ENCODE peak calls at places on chromosomes 4 and X, in six cellular contexts. One of them, this sample, is unnamed.

GRCh38 chr4:151322565-151322964 is 2.8 kb downstream of the SH3D19 start:
- DNase-seq in mammary epithelial cell: no peak
- DNase-seq in hepatocyte: no peak
- DNase-seq in SK-N-SH: no peak
- DNase-seq in PC-3: no peak
- DNase-seq in HCT116: no peak
- DNase-seq in this sample: no peak

GRCh38 chr4:100823066-100823992 is 305.5 kb upstream of the EMCN start:
- DNase-seq in mammary epithelial cell: peak
- DNase-seq in hepatocyte: no peak
- DNase-seq in SK-N-SH: no peak
- DNase-seq in PC-3: peak
- DNase-seq in HCT116: peak
- DNase-seq in this sample: no peak

GRCh38 chr4:28822163-28822562 is 1898.0 kb upstream of the PCDH7 start:
- DNase-seq in mammary epithelial cell: no peak
- DNase-seq in hepatocyte: no peak
- DNase-seq in SK-N-SH: no peak
- DNase-seq in PC-3: no peak
- DNase-seq in HCT116: no peak
- DNase-seq in this sample: no peak

GRCh38 chrX:86460760-86461159 is 312.5 kb downstream of the DACH2 start:
- DNase-seq in mammary epithelial cell: no peak
- DNase-seq in hepatocyte: no peak
- DNase-seq in SK-N-SH: no peak
- DNase-seq in PC-3: no peak
- DNase-seq in HCT116: no peak
- DNase-seq in this sample: no peak

GRCh38 chr4:107292979-107293378 is 256.9 kb upstream of the DKK2 start:
- DNase-seq in mammary epithelial cell: peak
- DNase-seq in hepatocyte: no peak
- DNase-seq in SK-N-SH: no peak
- DNase-seq in PC-3: no peak
- DNase-seq in HCT116: no peak
- DNase-seq in this sample: no peak

GRCh38 chr4:153398713-153399112 is 54.2 kb downstream of the MND1 start:
- DNase-seq in mammary epithelial cell: peak
- DNase-seq in hepatocyte: peak
- DNase-seq in SK-N-SH: no peak
- DNase-seq in PC-3: no peak
- DNase-seq in HCT116: no peak
- DNase-seq in this sample: no peak

GRCh38 chr4:118756429-118756828 is 71.2 kb downstream of the METTL14 start:
- DNase-seq in mammary epithelial cell: no peak
- DNase-seq in hepatocyte: no peak
- DNase-seq in SK-N-SH: no peak
- DNase-seq in PC-3: no peak
- DNase-seq in HCT116: no peak
- DNase-seq in this sample: no peak

GRCh38 chr4:149176019-149176418 is 639.6 kb downstream of the IQCM start:
- DNase-seq in mammary epithelial cell: no peak
- DNase-seq in hepatocyte: peak
- DNase-seq in SK-N-SH: no peak
- DNase-seq in PC-3: peak
- DNase-seq in HCT116: no peak
- DNase-seq in this sample: peak

GRCh38 chr4:26839534-26839951 is 21.1 kb upstream of the STIM2 start:
- DNase-seq in mammary epithelial cell: peak
- DNase-seq in hepatocyte: no peak
- DNase-seq in SK-N-SH: peak
- DNase-seq in PC-3: peak
- DNase-seq in HCT116: no peak
- DNase-seq in this sample: no peak

GRCh38 chr4:101306764-101307615 is 40.3 kb downstream of the PPP3CA start:
- DNase-seq in mammary epithelial cell: no peak
- DNase-seq in hepatocyte: no peak
- DNase-seq in SK-N-SH: no peak
- DNase-seq in PC-3: no peak
- DNase-seq in HCT116: no peak
- DNase-seq in this sample: no peak

GRCh38 chr4:41222259-41222658 is 7.9 kb upstream of the APBB2 start:
- DNase-seq in mammary epithelial cell: no peak
- DNase-seq in hepatocyte: no peak
- DNase-seq in SK-N-SH: no peak
- DNase-seq in PC-3: peak
- DNase-seq in HCT116: no peak
- DNase-seq in this sample: no peak

GRCh38 chrX:1147641-1148515 is 64.6 kb downstream of the CRLF2 start:
- DNase-seq in mammary epithelial cell: no peak
- DNase-seq in hepatocyte: no peak
- DNase-seq in SK-N-SH: no peak
- DNase-seq in PC-3: no peak
- DNase-seq in HCT116: no peak
- DNase-seq in this sample: no peak

GRCh38 chr4:101527186-101527585 is 179.9 kb upstream of the PPP3CA start:
- DNase-seq in mammary epithelial cell: peak
- DNase-seq in hepatocyte: no peak
- DNase-seq in SK-N-SH: no peak
- DNase-seq in PC-3: no peak
- DNase-seq in HCT116: no peak
- DNase-seq in this sample: no peak

GRCh38 chrX:88883205-88883604 is 136.2 kb downstream of the CPXCR1 start:
- DNase-seq in mammary epithelial cell: peak
- DNase-seq in hepatocyte: peak
- DNase-seq in SK-N-SH: no peak
- DNase-seq in PC-3: peak
- DNase-seq in HCT116: no peak
- DNase-seq in this sample: no peak

GRCh38 chr4:88352062-88352461 is 26.6 kb upstream of the HERC6 start:
- DNase-seq in mammary epithelial cell: peak
- DNase-seq in hepatocyte: no peak
- DNase-seq in SK-N-SH: no peak
- DNase-seq in PC-3: peak
- DNase-seq in HCT116: no peak
- DNase-seq in this sample: no peak
- TF ChIP-seq CTCF in mammary epithelial cell: no peak
- TF ChIP-seq CTCF in hepatocyte: no peak
- TF ChIP-seq CTCF in SK-N-SH: no peak
- TF ChIP-seq CTCF in PC-3: peak
- TF ChIP-seq CTCF in HCT116: no peak
- TF ChIP-seq CTCF in this sample: no peak

DNA sequence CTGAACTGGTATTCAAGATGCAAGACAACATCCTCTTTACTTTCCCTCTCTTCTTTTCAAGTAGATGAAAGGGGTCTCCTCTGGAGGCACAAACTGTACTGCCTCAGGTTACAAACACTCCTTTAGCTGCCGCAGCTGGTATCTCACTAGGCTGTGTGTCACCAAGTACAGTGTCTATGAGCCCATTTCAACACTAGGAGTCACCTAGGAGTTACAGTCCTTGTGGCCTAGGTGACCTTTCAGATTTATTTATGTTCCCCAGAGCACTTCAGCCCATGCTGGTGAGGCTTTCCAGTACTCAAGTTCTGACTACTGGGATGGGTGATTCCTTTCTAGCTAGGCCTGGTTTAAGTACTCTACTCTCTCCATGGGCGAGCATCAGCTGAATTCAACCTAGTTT is 32.4 kb upstream of the TMLHE start:
- DNase-seq in mammary epithelial cell: no peak
- DNase-seq in hepatocyte: no peak
- DNase-seq in SK-N-SH: no peak
- DNase-seq in PC-3: no peak
- DNase-seq in HCT116: no peak
- DNase-seq in this sample: no peak
- H2AFZ ChIP-seq in mammary epithelial cell: no peak
- H2AFZ ChIP-seq in hepatocyte: no peak
- H2AFZ ChIP-seq in SK-N-SH: no peak
- H2AFZ ChIP-seq in PC-3: no peak
- H2AFZ ChIP-seq in HCT116: no peak
- H2AFZ ChIP-seq in this sample: no peak

GRCh38 chrX:82362550-82362949 is 1145.5 kb upstream of the POU3F4 start:
- DNase-seq in mammary epithelial cell: no peak
- DNase-seq in hepatocyte: peak
- DNase-seq in SK-N-SH: no peak
- DNase-seq in PC-3: no peak
- DNase-seq in HCT116: no peak
- DNase-seq in this sample: no peak
- H3K4me2 ChIP-seq in mammary epithelial cell: no peak
- H3K4me2 ChIP-seq in hepatocyte: no peak
- H3K4me2 ChIP-seq in SK-N-SH: no peak
- H3K4me2 ChIP-seq in PC-3: no peak
- H3K4me2 ChIP-seq in HCT116: no peak
- H3K4me2 ChIP-seq in this sample: no peak

DNA sequence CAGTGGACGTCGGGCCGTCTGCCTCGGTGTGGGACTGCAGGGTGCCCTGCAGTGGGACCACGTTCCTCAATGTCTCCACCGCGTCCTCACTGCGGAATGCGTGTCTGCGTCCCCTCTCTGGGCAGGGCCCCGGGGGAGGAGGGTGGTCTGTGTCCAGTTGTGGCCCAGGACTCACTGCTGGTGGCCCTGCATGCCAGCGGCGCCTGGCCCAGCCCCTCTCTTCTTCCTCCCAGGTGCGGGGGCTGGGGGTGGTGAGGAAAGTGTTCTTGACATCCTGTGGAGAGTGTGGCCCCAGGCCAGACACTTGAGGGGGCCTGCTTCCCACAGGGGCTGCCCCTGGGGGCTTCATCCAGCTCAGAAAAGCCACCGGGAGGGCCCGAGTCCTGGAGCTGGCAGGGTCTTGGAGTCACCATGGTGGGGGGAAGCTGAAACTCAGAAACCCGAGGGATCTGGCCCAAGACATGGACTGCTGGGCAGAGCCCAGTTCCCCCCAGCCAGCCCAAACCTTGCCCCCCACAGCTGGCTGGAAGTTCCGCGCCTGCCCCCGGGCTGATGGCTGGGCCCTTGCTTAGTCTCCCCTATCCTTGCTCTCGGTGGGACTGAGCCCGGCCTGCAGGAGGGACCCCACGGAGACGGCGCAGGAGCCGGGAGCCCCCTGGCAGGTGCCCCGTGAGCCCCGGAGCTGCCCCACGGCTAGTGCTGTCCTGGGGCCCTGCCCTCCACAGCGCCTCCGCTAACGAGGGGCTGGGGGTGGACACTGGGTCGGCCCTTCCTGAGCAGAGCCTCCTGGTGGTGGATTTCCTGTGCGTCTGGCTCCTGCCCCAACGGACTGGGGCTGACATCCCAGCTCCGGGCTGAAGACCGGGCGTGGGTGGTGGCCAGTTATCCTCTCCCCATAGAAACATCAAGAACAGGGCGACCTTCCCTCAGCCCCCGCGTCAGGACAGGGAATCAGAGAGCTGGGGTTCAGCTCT is 2.9 kb downstream of the DOK7 start:
- DNase-seq in mammary epithelial cell: no peak
- DNase-seq in hepatocyte: no peak
- DNase-seq in SK-N-SH: no peak
- DNase-seq in PC-3: no peak
- DNase-seq in HCT116: no peak
- DNase-seq in this sample: no peak
- TF ChIP-seq CTCF in mammary epithelial cell: no peak
- TF ChIP-seq CTCF in hepatocyte: no peak
- TF ChIP-seq CTCF in SK-N-SH: peak
- TF ChIP-seq CTCF in PC-3: no peak
- TF ChIP-seq CTCF in HCT116: peak
- TF ChIP-seq CTCF in this sample: no peak

GRCh38 chrX:154022108-154022507 is 2.4 kb upstream of the IRAK1 start:
- DNase-seq in mammary epithelial cell: no peak
- DNase-seq in hepatocyte: no peak
- DNase-seq in SK-N-SH: no peak
- DNase-seq in PC-3: no peak
- DNase-seq in HCT116: no peak
- DNase-seq in this sample: no peak

GRCh38 chrX:154019633-154020499 is at the start of gene IRAK1:
- DNase-seq in mammary epithelial cell: peak
- DNase-seq in hepatocyte: peak
- DNase-seq in SK-N-SH: peak
- DNase-seq in PC-3: peak
- DNase-seq in HCT116: no peak
- DNase-seq in this sample: peak

GRCh38 chrX:154020500-154021115 is 906 bp upstream of the IRAK1 start:
- DNase-seq in mammary epithelial cell: no peak
- DNase-seq in hepatocyte: no peak
- DNase-seq in SK-N-SH: no peak
- DNase-seq in PC-3: no peak
- DNase-seq in HCT116: no peak
- DNase-seq in this sample: peak

GRCh38 chrX:154022716-154023115 is 3.0 kb upstream of the IRAK1 start:
- DNase-seq in mammary epithelial cell: no peak
- DNase-seq in hepatocyte: no peak
- DNase-seq in SK-N-SH: no peak
- DNase-seq in PC-3: no peak
- DNase-seq in HCT116: no peak
- DNase-seq in this sample: no peak

DNA sequence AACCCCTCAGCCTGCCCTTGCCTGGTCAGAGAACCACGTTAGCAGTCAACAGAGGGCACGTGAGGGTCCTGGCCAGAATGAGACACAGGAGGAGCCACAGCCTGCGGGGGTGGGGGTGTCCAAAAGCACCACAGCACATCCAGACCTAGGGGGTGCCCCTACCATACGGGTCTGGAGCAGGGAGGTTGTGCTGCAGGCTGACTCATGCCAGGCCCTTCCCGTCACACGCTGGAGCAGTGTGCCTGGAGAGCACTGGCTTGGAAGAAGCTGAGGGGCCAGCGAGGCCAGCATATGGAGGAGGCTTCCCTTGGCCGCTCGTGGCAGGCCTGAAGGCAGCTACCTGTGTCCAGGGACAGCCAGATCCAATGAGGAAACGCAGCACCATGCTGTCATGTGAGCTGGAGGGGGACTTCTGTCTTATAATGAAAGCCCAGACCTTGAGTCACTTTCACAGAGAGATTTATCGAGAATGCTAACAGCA is 1.5 kb upstream of the IRAK1 start:
- DNase-seq in mammary epithelial cell: no peak
- DNase-seq in hepatocyte: no peak
- DNase-seq in SK-N-SH: no peak
- DNase-seq in PC-3: no peak
- DNase-seq in HCT116: no peak
- DNase-seq in this sample: no peak
- H2AFZ ChIP-seq in mammary epithelial cell: no peak
- H2AFZ ChIP-seq in hepatocyte: no peak
- H2AFZ ChIP-seq in SK-N-SH: no peak
- H2AFZ ChIP-seq in PC-3: no peak
- H2AFZ ChIP-seq in HCT116: no peak
- H2AFZ ChIP-seq in this sample: no peak

GRCh38 chr4:71765837-71766236 is 18.0 kb downstream of the GC start:
- DNase-seq in mammary epithelial cell: no peak
- DNase-seq in hepatocyte: no peak
- DNase-seq in SK-N-SH: no peak
- DNase-seq in PC-3: peak
- DNase-seq in HCT116: no peak
- DNase-seq in this sample: no peak
- H3K4me2 ChIP-seq in mammary epithelial cell: no peak
- H3K4me2 ChIP-seq in hepatocyte: no peak
- H3K4me2 ChIP-seq in SK-N-SH: no peak
- H3K4me2 ChIP-seq in PC-3: no peak
- H3K4me2 ChIP-seq in HCT116: no peak
- H3K4me2 ChIP-seq in this sample: no peak